ENCODE peak calls at places on chromosomes 13 and 19, in nine cellular contexts. J is pancreas; M is transverse colon; C is cardiac muscle cell; E is tibial nerve; X is IMR-90; L is K562; Y is CD8-positive, alpha-beta T cell; D is fibroblast of lung. B is an unnamed sample.
A peak's percentile ranks its signal among the peaks of the same experiment; 100 is the strongest.

GRCh38 chr13:31793246-31793645 is 53.9 kb downstream of the RXFP2 start:
- DNase-seq in J (no peak), M (no peak), C (no peak), E (no peak), X (peak; percentile 66), L (no peak), Y (no peak), D (peak; percentile 20), B (no peak)

GRCh38 chr13:113091891-113092775 is 13.5 kb upstream of the F7 start:
- DNase-seq in J (peak; percentile 52), M (no peak), C (no peak), E (no peak), X (no peak), L (no peak), Y (no peak), D (no peak), B (no peak)

GRCh38 chr13:48624858-48625257 is 28.9 kb upstream of the CYSLTR2 start:
- DNase-seq in J (no peak), M (no peak), C (peak; percentile 52), E (no peak), X (no peak), L (no peak), Y (no peak), D (peak; percentile 50), B (no peak)

GRCh38 chr13:36454121-36454520 is 21.8 kb downstream of the CCNA1 start:
- DNase-seq in J (no peak), M (no peak), C (no peak), E (no peak), X (no peak), L (no peak), Y (no peak), D (no peak), B (no peak)

GRCh38 chr19:34655651-34656050 is 21.3 kb downstream of the SCGB2B2 start:
- DNase-seq in J (no peak), M (no peak), C (no peak), E (no peak), X (no peak), L (no peak), Y (no peak), D (no peak), B (no peak)

GRCh38 chr19:41945135-41945766 is 13.9 kb downstream of the RABAC1 start:
- DNase-seq in J (no peak), M (peak; percentile 83), C (no peak), E (no peak), X (no peak), L (no peak), Y (peak; percentile 82), D (no peak), B (no peak)

GRCh38 chr13:110953416-110953815 is 38.5 kb upstream of the ANKRD10 start:
- DNase-seq in J (no peak), M (no peak), C (no peak), E (no peak), X (no peak), L (no peak), Y (no peak), D (no peak), B (no peak)

GRCh38 chr19:11174336-11174735 is 18.8 kb upstream of the SPC24 start:
- DNase-seq in J (no peak), M (no peak), C (no peak), E (no peak), X (no peak), L (no peak), Y (no peak), D (no peak), B (no peak)

GRCh38 chr13:44431150-44431549 is 57.5 kb downstream of the SERP2 start:
- DNase-seq in J (no peak), M (peak; percentile 66), C (no peak), E (no peak), X (no peak), L (no peak), Y (no peak), D (no peak), B (no peak)

GRCh38 chr19:12913011-12913561 is 6.0 kb downstream of the SYCE2 start:
- DNase-seq in J (peak; percentile 81), M (peak; percentile 66), C (peak; percentile 91), E (peak; percentile 68), X (peak; percentile 42), L (peak; percentile 21), Y (no peak), D (peak; percentile 80), B (peak; percentile 95)

GRCh38 chr19:39499082-39499642 is 415 bp downstream of the DLL3 start:
- DNase-seq in J (no peak), M (no peak), C (peak; percentile 23), E (no peak), X (no peak), L (no peak), Y (no peak), D (no peak), B (peak; percentile 46)

GRCh38 chr19:29487432-29487831 is 38.4 kb upstream of the VSTM2B start:
- DNase-seq in J (peak; percentile 9), M (no peak), C (no peak), E (no peak), X (no peak), L (no peak), Y (no peak), D (no peak), B (no peak)

GRCh38 chr19:54316746-54317107 is 3.8 kb upstream of the LILRA5 start:
- DNase-seq in J (no peak), M (no peak), C (no peak), E (no peak), X (no peak), L (no peak), Y (no peak), D (no peak), B (no peak)

GRCh38 chr19:4908781-4909171 is 525 bp upstream of the UHRF1 start:
- DNase-seq in J (no peak), M (no peak), C (no peak), E (no peak), X (no peak), L (no peak), Y (no peak), D (no peak), B (peak; percentile 67)

GRCh38 chr19:8638078-8638619 is 7.7 kb downstream of the NFILZ start:
- DNase-seq in J (no peak), M (peak; percentile 22), C (peak; percentile 62), E (no peak), X (peak; percentile 21), L (no peak), Y (no peak), D (no peak), B (no peak)

GRCh38 chr13:113298001-113298945 is 1.2 kb downstream of the LAMP1 start:
- DNase-seq in J (no peak), M (no peak), C (peak; percentile 17), E (no peak), X (no peak), L (peak; percentile 60), Y (no peak), D (peak; percentile 31), B (peak; percentile 47)

GRCh38 chr13:36848228-36848982 is 29.4 kb downstream of the RFXAP start:
- DNase-seq in J (no peak), M (no peak), C (peak; percentile 16), E (no peak), X (peak; percentile 19), L (peak; percentile 12), Y (no peak), D (no peak), B (no peak)

GRCh38 chr13:27481766-27482165 is 31.4 kb upstream of the MTIF3 start:
- DNase-seq in J (peak; percentile 69), M (peak; percentile 51), C (peak; percentile 51), E (no peak), X (peak; percentile 10), L (peak; percentile 63), Y (no peak), D (peak; percentile 27), B (peak; percentile 89)

GRCh38 chr19:7520131-7521051 is 2.0 kb upstream of the MCOLN1 start:
- DNase-seq in J (no peak), M (no peak), C (no peak), E (no peak), X (no peak), L (no peak), Y (no peak), D (no peak), B (no peak)

GRCh38 chr19:10566658-10567410 is 1.0 kb upstream of the KRI1 start:
- DNase-seq in J (no peak), M (peak; percentile 41), C (no peak), E (no peak), X (no peak), L (no peak), Y (no peak), D (no peak), B (no peak)

GRCh38 chr13:75161804-75162203 is 320.2 kb downstream of the TBC1D4 start:
- DNase-seq in J (no peak), M (no peak), C (no peak), E (no peak), X (no peak), L (no peak), Y (no peak), D (no peak), B (peak; percentile 17)

GRCh38 chr13:32838985-32839384 is 177.2 kb upstream of the KL start:
- DNase-seq in J (no peak), M (no peak), C (peak; percentile 33), E (no peak), X (peak; percentile 59), L (no peak), Y (no peak), D (peak; percentile 72), B (no peak)

GRCh38 chr13:91228083-91228482 is 119.4 kb upstream of the MIR17HG start:
- DNase-seq in J (no peak), M (no peak), C (no peak), E (no peak), X (no peak), L (no peak), Y (no peak), D (no peak), B (no peak)
- TF ChIP-seq CTCF in J (no peak), M (no peak), C (no peak), E (no peak), X (no peak), L (no peak), Y (no peak), D (no peak), B (no peak)

DNA sequence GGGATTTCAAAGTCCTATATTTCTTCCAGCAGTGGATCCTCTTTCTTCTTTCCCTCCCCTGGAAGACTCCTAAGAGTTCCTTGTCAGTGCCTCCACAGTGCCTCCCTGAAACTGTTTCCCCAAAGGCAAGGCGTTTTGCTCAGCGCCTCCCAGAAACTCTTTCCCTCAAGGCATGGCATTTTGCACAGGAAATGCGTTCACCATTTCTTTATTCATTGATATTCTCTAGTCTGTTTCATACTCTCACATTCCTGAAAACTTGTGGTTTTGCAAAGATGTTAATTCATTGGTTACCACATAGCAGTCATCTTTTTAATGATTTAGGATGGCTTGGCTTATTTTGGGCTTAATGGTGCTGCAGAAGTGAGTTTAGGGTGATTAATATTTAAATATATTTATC is 177.3 kb upstream of the SLC10A2 start:
- DNase-seq in J (no peak), M (no peak), C (no peak), E (no peak), X (no peak), L (no peak), Y (no peak), D (no peak), B (no peak)
- H3K9me3 ChIP-seq in J (no peaks in the 10 kb centered on the region), M (no peaks in the 10 kb centered on the region), C (no peaks in the 10 kb centered on the region), E (no peaks in the 10 kb centered on the region), X (peaks cover 15% of the 10 kb centered on the region), L (no peaks in the 10 kb centered on the region), Y (no peaks in the 10 kb centered on the region), D (no peaks in the 10 kb centered on the region), B (no peaks in the 10 kb centered on the region)

GRCh38 chr19:17683078-17683477 is 5.1 kb downstream of the UNC13A start:
- DNase-seq in J (no peak), M (no peak), C (no peak), E (no peak), X (no peak), L (no peak), Y (no peak), D (no peak), B (no peak)
- H3K27me3 ChIP-seq in J (no peaks in the 10 kb centered on the region), M (peaks cover 95% of the 10 kb centered on the region), C (peaks cover 29% of the 10 kb centered on the region), E (peaks cover 2% of the 10 kb centered on the region), X (peaks cover 15% of the 10 kb centered on the region), L (peaks cover 13% of the 10 kb centered on the region), Y (peaks cover 39% of the 10 kb centered on the region), D (peaks cover 16% of the 10 kb centered on the region), B (no peaks in the 10 kb centered on the region)

GRCh38 chr13:104286566-104287290 is 1220.5 kb upstream of the SLC10A2 start:
- DNase-seq in J (no peak), M (no peak), C (no peak), E (no peak), X (no peak), L (no peak), Y (no peak), D (no peak), B (no peak)
- TF ChIP-seq CTCF in J (no peak), M (no peak), C (no peak), E (no peak), X (no peak), L (no peak), Y (no peak), D (no peak), B (no peak)

B was measured in WERI-Rb-1.